ENCODE peak calls at places on chromosome 16, in five cellular contexts. W, H, D, L and P are unnamed samples.
A peak's percentile ranks its signal among the peaks of the same experiment; 100 is the strongest.

GRCh38 chr16:71423016-71423415 is 18.8 kb downstream of the TLE7 start:
- DNase-seq in L (no peak), H (no peak), D (no peak), W (no peak), P (no peak)

GRCh38 chr16:86085795-86086194 is 186.8 kb downstream of the IRF8 start:
- DNase-seq in L (no peak), W (no peak), H (no peak), D (no peak), P (no peak)

GRCh38 chr16:15649727-15650018 is 372 bp upstream of the NDE1 start:
- DNase-seq in L (no peak), H (no peak), D (no peak), W (no peak), P (no peak)

GRCh38 chr16:14366447-14366846 is 263.6 kb downstream of the PARN start:
- DNase-seq in L (no peak), H (no peak), D (no peak), W (no peak), P (no peak)

GRCh38 chr16:14566599-14566998 is 63.5 kb downstream of the PARN start:
- DNase-seq in D (no peak), W (no peak), L (no peak), H (no peak), P (no peak)

GRCh38 chr16:50509521-50510341 is 38.5 kb upstream of the NKD1 start:
- DNase-seq in L (peak; percentile 20), D (peak; percentile 86), H (no peak), W (peak; percentile 11), P (peak; percentile 29)

GRCh38 chr16:12613131-12613991 is 190.3 kb downstream of the CPPED1 start:
- DNase-seq in L (peak; percentile 14), W (peak; percentile 94), H (no peak), D (peak; percentile 53), P (peak; percentile 75)

GRCh38 chr16:5001571-5001970 is 32.2 kb downstream of the NAGPA start:
- DNase-seq in D (no peak), W (no peak), H (no peak), L (no peak), P (no peak)

GRCh38 chr16:79076039-79076767 is 524.3 kb downstream of the MAF start:
- DNase-seq in D (no peak), L (no peak), H (no peak), W (no peak), P (no peak)

GRCh38 chr16:52099382-52099781 is 447.6 kb downstream of the TOX3 start:
- DNase-seq in H (no peak), L (no peak), W (no peak), D (no peak), P (no peak)

GRCh38 chr16:69071036-69071435 is 34.4 kb upstream of the HAS3 start:
- DNase-seq in H (no peak), W (no peak), L (no peak), D (no peak), P (no peak)

GRCh38 chr16:12315330-12316138 is 339.0 kb downstream of the SNX29 start:
- DNase-seq in L (peak; percentile 55), H (no peak), D (no peak), W (peak; percentile 72), P (no peak)

GRCh38 chr16:6335072-6335471 is 997.6 kb upstream of the RBFOX1 start:
- DNase-seq in L (no peak), H (no peak), W (peak; percentile 43), D (no peak), P (no peak)

GRCh38 chr16:46884513-46885293 is 541 bp downstream of the GPT2 start:
- DNase-seq in L (peak; percentile 28), D (no peak), W (no peak), H (no peak), P (no peak)

GRCh38 chr16:64412578-64413280 is 709.1 kb downstream of the CDH11 start:
- DNase-seq in H (no peak), W (no peak), L (no peak), D (no peak), P (no peak)

DNA sequence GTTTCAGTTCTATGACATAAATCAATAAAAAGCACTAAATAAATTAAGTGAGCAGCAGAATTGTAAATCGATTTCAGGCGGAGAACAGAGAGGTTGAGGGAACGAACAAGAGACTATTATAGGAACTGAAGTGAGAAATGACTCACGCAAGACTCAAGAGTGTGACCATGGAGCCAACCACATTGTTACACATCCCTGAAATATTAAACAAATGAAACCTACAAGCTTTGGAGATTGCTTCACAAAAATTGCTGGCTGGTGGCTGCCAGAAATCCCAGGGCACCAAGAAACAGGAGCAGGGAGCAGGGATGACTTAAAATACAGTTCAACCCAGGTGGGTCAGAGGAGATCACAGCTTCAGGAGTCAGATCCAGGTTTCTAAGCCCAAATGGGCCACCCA is 111.8 kb downstream of the GSG1L start:
- DNase-seq in W (no peak), L (no peak), H (no peak), D (no peak), P (no peak)
- TF ChIP-seq POLR2A in W (no peak), L (no peak), H (no peak), D (no peak), P (no peak)

GRCh38 chr16:89613101-89613953 is at the start of gene DPEP1:
- DNase-seq in L (no peak), D (no peak), H (no peak), W (no peak), P (peak; percentile 80)

GRCh38 chr16:89616576-89617437 is 3.4 kb downstream of the DPEP1 start:
- DNase-seq in L (no peak), D (no peak), H (no peak), W (no peak), P (no peak)

GRCh38 chr16:89615176-89615575 is 1.7 kb downstream of the DPEP1 start:
- DNase-seq in W (no peak), H (no peak), L (no peak), D (no peak), P (no peak)

GRCh38 chr16:89613954-89614459 is 565 bp downstream of the DPEP1 start:
- DNase-seq in H (no peak), L (no peak), W (no peak), D (no peak), P (no peak)

DNA sequence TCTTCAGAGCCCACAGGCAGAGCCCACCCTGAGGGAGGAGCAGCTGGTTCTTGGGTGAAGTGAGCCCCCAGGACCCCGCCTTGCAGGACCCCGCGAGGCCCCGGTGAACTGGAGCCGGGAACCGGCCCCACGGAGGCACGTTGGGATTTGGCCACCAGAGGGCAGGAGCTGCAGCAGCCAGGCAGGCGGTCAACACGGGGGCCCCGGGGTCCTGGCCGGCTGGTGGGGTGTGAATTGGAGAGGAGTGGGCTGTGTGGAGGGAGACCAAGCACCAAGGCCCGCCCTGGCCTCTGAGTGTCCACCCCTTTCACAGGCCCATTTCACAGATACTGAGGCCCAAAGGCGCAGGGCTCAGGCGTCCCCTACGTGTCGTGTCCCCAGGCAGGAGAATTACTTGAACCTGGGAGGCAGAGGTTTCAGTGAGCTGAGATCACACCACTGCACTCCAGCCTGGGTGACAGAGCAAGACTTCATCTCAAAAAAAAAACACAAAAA is 2.2 kb downstream of the DPEP1 start:
- DNase-seq in H (no peak), W (no peak), D (no peak), L (peak; percentile 30), P (no peak)
- TF ChIP-seq CTCF in H (no peak), W (peak; percentile 77), D (peak; percentile 51), L (peak; percentile 48), P (peak; percentile 38)

DNA sequence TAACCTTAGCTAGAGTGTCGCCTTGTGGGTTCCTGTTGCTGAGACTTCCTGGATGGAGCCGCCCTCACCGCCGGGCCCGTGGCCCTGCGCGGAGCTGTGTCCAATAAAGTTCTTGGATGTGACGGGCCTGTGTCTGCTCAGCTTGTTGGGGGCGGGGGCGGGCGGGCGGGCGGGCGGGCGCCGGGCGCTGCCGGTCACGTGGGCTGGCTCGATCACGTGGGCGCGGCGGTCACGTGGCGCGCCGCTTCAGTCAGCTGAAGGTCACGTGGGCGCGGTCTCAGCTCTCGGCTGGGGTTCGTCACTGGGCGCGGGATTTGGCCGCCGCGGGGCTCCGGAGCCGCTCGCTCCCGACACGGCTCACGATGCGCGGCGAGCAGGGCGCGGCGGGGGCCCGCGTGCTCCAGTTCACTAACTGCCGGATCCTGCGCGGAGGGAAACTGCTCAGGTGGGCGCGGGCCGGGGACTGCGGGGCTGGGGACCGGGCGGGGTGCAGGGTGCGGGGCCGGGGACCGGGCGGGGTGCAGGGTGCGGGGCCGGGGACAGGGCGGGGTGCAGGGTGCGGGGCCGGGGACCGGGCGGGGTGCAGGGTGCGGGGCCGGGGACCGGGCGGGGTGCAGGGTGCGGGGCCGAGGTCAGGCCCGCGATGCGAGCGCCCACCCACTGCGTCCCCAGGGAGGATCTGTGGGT is at the start of gene AMDHD2:
- DNase-seq in L (peak; percentile 92), W (peak; percentile 91), D (peak; percentile 98), H (peak; percentile 89), P (peak; percentile 94)
- H3K4me1 ChIP-seq in L (peaks cover 74% of the 10 kb centered on the region), W (peaks cover 36% of the 10 kb centered on the region), D (peaks cover 60% of the 10 kb centered on the region), H (peaks cover 36% of the 10 kb centered on the region), P (peaks cover 39% of the 10 kb centered on the region)

DNA sequence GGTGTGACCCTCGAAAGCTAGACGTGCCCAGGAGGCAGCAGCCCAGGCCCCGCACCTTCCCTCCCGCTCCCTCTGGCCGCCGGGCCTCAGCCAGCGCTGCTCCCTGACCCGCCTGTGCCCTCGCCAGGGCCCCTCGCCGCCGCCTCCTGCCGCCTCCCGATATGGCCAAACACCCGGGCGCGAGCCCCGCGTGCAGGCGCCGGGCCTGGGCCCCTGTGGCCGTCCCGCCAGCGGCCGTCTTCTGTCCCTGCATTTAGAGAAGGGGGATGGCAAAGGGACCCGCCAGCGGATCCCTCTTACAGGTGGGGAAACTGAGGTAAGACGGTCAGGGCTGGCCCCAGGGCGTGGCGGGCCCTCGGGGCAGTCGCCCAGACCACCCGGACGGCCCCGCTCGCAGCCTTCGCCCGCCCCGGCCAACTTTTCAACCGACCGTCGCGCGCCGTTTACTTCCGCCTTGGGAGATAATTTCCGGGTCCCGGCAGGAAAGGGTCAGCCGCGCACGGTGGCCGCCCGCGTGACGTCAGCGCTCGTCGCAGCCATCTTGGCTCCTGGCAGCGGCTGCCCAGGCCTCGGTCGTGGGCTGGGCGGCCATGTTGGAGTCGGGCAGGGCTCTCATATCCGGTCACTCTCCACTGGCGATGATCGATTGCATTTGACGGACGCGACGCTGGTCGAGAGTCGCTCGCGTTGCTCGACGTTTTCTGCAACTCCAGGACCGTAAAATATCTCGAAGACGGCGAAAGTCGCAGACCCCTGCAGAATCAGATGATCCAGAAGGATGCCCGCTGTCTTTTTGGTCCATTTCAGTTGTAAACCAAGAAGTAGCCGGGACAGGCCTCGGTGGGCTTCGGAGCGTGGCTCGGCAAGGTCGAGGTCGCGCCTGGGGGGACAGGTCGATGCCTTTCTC is 7.1 kb upstream of the GNG13 start:
- DNase-seq in L (peak; percentile 96), D (peak; percentile 94), W (peak; percentile 93), H (peak; percentile 88), P (peak; percentile 97)
- TF ChIP-seq POLR2A in L (peak; percentile 83), D (peak; percentile 61), W (peak; percentile 23), H (peak; percentile 56), P (peak; percentile 82)

GRCh38 chr16:75464130-75464918 is at the start of gene TMEM170A:
- DNase-seq in W (peak; percentile 99), D (peak; percentile 100), H (peak; percentile 99), L (peak; percentile 100), P (peak; percentile 100)
- TF ChIP-seq CTCF in W (peak; percentile 100), D (peak; percentile 100), H (peak; percentile 100), L (peak; percentile 100), P (peak; percentile 100)

GRCh38 chr16:70421473-70422311 is 17.2 kb downstream of the ST3GAL2 start:
- DNase-seq in W (no peak), H (no peak), L (no peak), D (no peak), P (no peak)
- H3K4me1 ChIP-seq in W (peaks cover 31% of the 10 kb centered on the region), H (no peaks in the 10 kb centered on the region), L (peaks cover 43% of the 10 kb centered on the region), D (peaks cover 65% of the 10 kb centered on the region), P (peaks cover 19% of the 10 kb centered on the region)